ENCODE peak calls at places on chromosome 4, in seven cellular contexts. One of them, this sample, is unnamed.

GRCh38 chr4:2217726-2218125 is 24.2 kb downstream of the HAUS3 start:
- DNase-seq in foreskin fibroblast: peak
- DNase-seq in epithelial cell of esophagus: peak
- DNase-seq in omental fat pad: no peak
- DNase-seq in progenitor cell of endocrine pancreas: no peak
- DNase-seq in neural crest cell: no peak
- DNase-seq in AG10803: peak
- DNase-seq in this sample: no peak

GRCh38 chr4:1416948-1417260 is 10.7 kb upstream of the NKX1-1 start:
- DNase-seq in foreskin fibroblast: no peak
- DNase-seq in epithelial cell of esophagus: no peak
- DNase-seq in omental fat pad: no peak
- DNase-seq in progenitor cell of endocrine pancreas: no peak
- DNase-seq in neural crest cell: no peak
- DNase-seq in AG10803: no peak
- DNase-seq in this sample: no peak

GRCh38 chr4:2862528-2862927 is 18.9 kb downstream of the ADD1 start:
- DNase-seq in foreskin fibroblast: peak
- DNase-seq in epithelial cell of esophagus: peak
- DNase-seq in omental fat pad: no peak
- DNase-seq in progenitor cell of endocrine pancreas: no peak
- DNase-seq in neural crest cell: no peak
- DNase-seq in AG10803: peak
- DNase-seq in this sample: no peak

GRCh38 chr4:157265281-157265680 is 44.8 kb downstream of the GRIA2 start:
- DNase-seq in foreskin fibroblast: peak
- DNase-seq in epithelial cell of esophagus: peak
- DNase-seq in omental fat pad: no peak
- DNase-seq in progenitor cell of endocrine pancreas: no peak
- DNase-seq in neural crest cell: no peak
- DNase-seq in AG10803: no peak
- DNase-seq in this sample: no peak

GRCh38 chr4:138242830-138243149 is 641 bp upstream of the SLC7A11 start:
- DNase-seq in foreskin fibroblast: peak
- DNase-seq in epithelial cell of esophagus: peak
- DNase-seq in omental fat pad: no peak
- DNase-seq in progenitor cell of endocrine pancreas: no peak
- DNase-seq in neural crest cell: no peak
- DNase-seq in AG10803: no peak
- DNase-seq in this sample: no peak

GRCh38 chr4:122480655-122481487 is 24.3 kb upstream of the IL2 start:
- DNase-seq in foreskin fibroblast: no peak
- DNase-seq in epithelial cell of esophagus: no peak
- DNase-seq in omental fat pad: no peak
- DNase-seq in progenitor cell of endocrine pancreas: no peak
- DNase-seq in neural crest cell: no peak
- DNase-seq in AG10803: no peak
- DNase-seq in this sample: no peak

GRCh38 chr4:16598241-16599224 is 299.9 kb downstream of the LDB2 start:
- DNase-seq in foreskin fibroblast: no peak
- DNase-seq in epithelial cell of esophagus: peak
- DNase-seq in omental fat pad: no peak
- DNase-seq in progenitor cell of endocrine pancreas: no peak
- DNase-seq in neural crest cell: no peak
- DNase-seq in AG10803: peak
- DNase-seq in this sample: no peak

GRCh38 chr4:121199742-121200561 is 35.8 kb upstream of the TNIP3 start:
- DNase-seq in foreskin fibroblast: no peak
- DNase-seq in epithelial cell of esophagus: no peak
- DNase-seq in omental fat pad: no peak
- DNase-seq in progenitor cell of endocrine pancreas: no peak
- DNase-seq in neural crest cell: no peak
- DNase-seq in AG10803: no peak
- DNase-seq in this sample: no peak

GRCh38 chr4:74449571-74450297 is 4.8 kb downstream of the AREG start:
- DNase-seq in foreskin fibroblast: peak
- DNase-seq in epithelial cell of esophagus: peak
- DNase-seq in omental fat pad: no peak
- DNase-seq in progenitor cell of endocrine pancreas: no peak
- DNase-seq in neural crest cell: no peak
- DNase-seq in AG10803: no peak
- DNase-seq in this sample: no peak

GRCh38 chr4:1870328-1870577 is 940 bp upstream of the NSD2 start:
- DNase-seq in foreskin fibroblast: peak
- DNase-seq in epithelial cell of esophagus: peak
- DNase-seq in omental fat pad: peak
- DNase-seq in progenitor cell of endocrine pancreas: peak
- DNase-seq in neural crest cell: peak
- DNase-seq in AG10803: peak
- DNase-seq in this sample: no peak

GRCh38 chr4:147732516-147733193 is 767 bp downstream of the ARHGAP10 start:
- DNase-seq in foreskin fibroblast: peak
- DNase-seq in epithelial cell of esophagus: peak
- DNase-seq in omental fat pad: no peak
- DNase-seq in progenitor cell of endocrine pancreas: peak
- DNase-seq in neural crest cell: peak
- DNase-seq in AG10803: peak
- DNase-seq in this sample: peak

GRCh38 chr4:156998500-156999174 is 27.0 kb upstream of the PDGFC start:
- DNase-seq in foreskin fibroblast: no peak
- DNase-seq in epithelial cell of esophagus: peak
- DNase-seq in omental fat pad: no peak
- DNase-seq in progenitor cell of endocrine pancreas: no peak
- DNase-seq in neural crest cell: no peak
- DNase-seq in AG10803: no peak
- DNase-seq in this sample: no peak

GRCh38 chr4:55318135-55318534 is 27.9 kb upstream of the SRD5A3 start:
- DNase-seq in foreskin fibroblast: peak
- DNase-seq in epithelial cell of esophagus: peak
- DNase-seq in omental fat pad: no peak
- DNase-seq in progenitor cell of endocrine pancreas: no peak
- DNase-seq in neural crest cell: no peak
- DNase-seq in AG10803: peak
- DNase-seq in this sample: no peak

GRCh38 chr4:55311792-55312490 is 34.1 kb upstream of the SRD5A3 start:
- DNase-seq in foreskin fibroblast: peak
- DNase-seq in epithelial cell of esophagus: peak
- DNase-seq in omental fat pad: no peak
- DNase-seq in progenitor cell of endocrine pancreas: no peak
- DNase-seq in neural crest cell: no peak
- DNase-seq in AG10803: no peak
- DNase-seq in this sample: no peak

GRCh38 chr4:55308071-55308470 is 38.0 kb upstream of the SRD5A3 start:
- DNase-seq in foreskin fibroblast: no peak
- DNase-seq in epithelial cell of esophagus: peak
- DNase-seq in omental fat pad: no peak
- DNase-seq in progenitor cell of endocrine pancreas: no peak
- DNase-seq in neural crest cell: no peak
- DNase-seq in AG10803: no peak
- DNase-seq in this sample: no peak

GRCh38 chr4:55312491-55313101 is 33.4 kb upstream of the SRD5A3 start:
- DNase-seq in foreskin fibroblast: peak
- DNase-seq in epithelial cell of esophagus: peak
- DNase-seq in omental fat pad: no peak
- DNase-seq in progenitor cell of endocrine pancreas: no peak
- DNase-seq in neural crest cell: peak
- DNase-seq in AG10803: peak
- DNase-seq in this sample: no peak
- TF ChIP-seq CTCF in foreskin fibroblast: peak
- TF ChIP-seq CTCF in epithelial cell of esophagus: peak
- TF ChIP-seq CTCF in omental fat pad: no peak
- TF ChIP-seq CTCF in progenitor cell of endocrine pancreas: peak
- TF ChIP-seq CTCF in neural crest cell: peak
- TF ChIP-seq CTCF in AG10803: peak
- TF ChIP-seq CTCF in this sample: peak

GRCh38 chr4:101201421-101201820 is 145.9 kb downstream of the PPP3CA start:
- DNase-seq in foreskin fibroblast: peak
- DNase-seq in epithelial cell of esophagus: peak
- DNase-seq in omental fat pad: no peak
- DNase-seq in progenitor cell of endocrine pancreas: no peak
- DNase-seq in neural crest cell: no peak
- DNase-seq in AG10803: no peak
- DNase-seq in this sample: no peak

GRCh38 chr4:101200561-101200960 is 146.8 kb downstream of the PPP3CA start:
- DNase-seq in foreskin fibroblast: peak
- DNase-seq in epithelial cell of esophagus: peak
- DNase-seq in omental fat pad: no peak
- DNase-seq in progenitor cell of endocrine pancreas: no peak
- DNase-seq in neural crest cell: no peak
- DNase-seq in AG10803: peak
- DNase-seq in this sample: no peak

GRCh38 chr4:101198741-101199339 is 148.5 kb downstream of the PPP3CA start:
- DNase-seq in foreskin fibroblast: no peak
- DNase-seq in epithelial cell of esophagus: no peak
- DNase-seq in omental fat pad: no peak
- DNase-seq in progenitor cell of endocrine pancreas: no peak
- DNase-seq in neural crest cell: no peak
- DNase-seq in AG10803: no peak
- DNase-seq in this sample: no peak

GRCh38 chr4:101197350-101197749 is 150.0 kb downstream of the PPP3CA start:
- DNase-seq in foreskin fibroblast: no peak
- DNase-seq in epithelial cell of esophagus: no peak
- DNase-seq in omental fat pad: no peak
- DNase-seq in progenitor cell of endocrine pancreas: no peak
- DNase-seq in neural crest cell: no peak
- DNase-seq in AG10803: no peak
- DNase-seq in this sample: no peak

GRCh38 chr4:101199507-101200285 is 147.6 kb downstream of the PPP3CA start:
- DNase-seq in foreskin fibroblast: peak
- DNase-seq in epithelial cell of esophagus: no peak
- DNase-seq in omental fat pad: no peak
- DNase-seq in progenitor cell of endocrine pancreas: no peak
- DNase-seq in neural crest cell: no peak
- DNase-seq in AG10803: peak
- DNase-seq in this sample: no peak
- TF ChIP-seq CTCF in foreskin fibroblast: no peak
- TF ChIP-seq CTCF in epithelial cell of esophagus: no peak
- TF ChIP-seq CTCF in omental fat pad: no peak
- TF ChIP-seq CTCF in progenitor cell of endocrine pancreas: no peak
- TF ChIP-seq CTCF in neural crest cell: no peak
- TF ChIP-seq CTCF in AG10803: no peak
- TF ChIP-seq CTCF in this sample: no peak

GRCh38 chr4:53314257-53314656 is 51.6 kb downstream of the SCFD2 start:
- DNase-seq in foreskin fibroblast: no peak
- DNase-seq in epithelial cell of esophagus: no peak
- DNase-seq in omental fat pad: no peak
- DNase-seq in progenitor cell of endocrine pancreas: no peak
- DNase-seq in neural crest cell: no peak
- DNase-seq in AG10803: no peak
- DNase-seq in this sample: no peak

GRCh38 chr4:53315300-53315699 is 50.6 kb downstream of the SCFD2 start:
- DNase-seq in foreskin fibroblast: no peak
- DNase-seq in epithelial cell of esophagus: no peak
- DNase-seq in omental fat pad: no peak
- DNase-seq in progenitor cell of endocrine pancreas: no peak
- DNase-seq in neural crest cell: no peak
- DNase-seq in AG10803: peak
- DNase-seq in this sample: no peak

GRCh38 chr4:53309321-53310020 is 56.4 kb downstream of the SCFD2 start:
- DNase-seq in foreskin fibroblast: peak
- DNase-seq in epithelial cell of esophagus: no peak
- DNase-seq in omental fat pad: no peak
- DNase-seq in progenitor cell of endocrine pancreas: no peak
- DNase-seq in neural crest cell: no peak
- DNase-seq in AG10803: peak
- DNase-seq in this sample: no peak

GRCh38 chr4:53307819-53308773 is 57.8 kb downstream of the SCFD2 start:
- DNase-seq in foreskin fibroblast: peak
- DNase-seq in epithelial cell of esophagus: no peak
- DNase-seq in omental fat pad: no peak
- DNase-seq in progenitor cell of endocrine pancreas: no peak
- DNase-seq in neural crest cell: no peak
- DNase-seq in AG10803: peak
- DNase-seq in this sample: no peak

DNA sequence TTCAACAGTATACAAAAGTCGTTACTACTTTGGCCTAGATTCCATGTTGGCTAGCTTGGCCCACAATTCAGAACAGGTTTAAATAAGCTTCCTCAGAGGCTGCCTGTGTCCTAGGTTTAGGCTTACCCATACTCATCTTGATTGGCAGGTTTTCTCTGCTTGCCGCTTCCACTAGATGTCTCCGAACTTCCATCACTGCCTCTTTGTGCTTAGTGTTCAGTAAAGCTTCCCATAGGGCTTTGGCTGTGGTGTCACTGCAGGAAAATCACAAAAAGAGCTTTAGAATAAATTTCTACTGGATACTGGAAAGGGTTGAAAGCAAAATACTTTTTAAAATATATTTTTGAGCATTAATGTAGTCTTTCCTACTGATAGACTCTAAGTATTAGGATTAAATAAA is 52.4 kb downstream of the SCFD2 start:
- DNase-seq in foreskin fibroblast: peak
- DNase-seq in epithelial cell of esophagus: peak
- DNase-seq in omental fat pad: no peak
- DNase-seq in progenitor cell of endocrine pancreas: no peak
- DNase-seq in neural crest cell: peak
- DNase-seq in AG10803: peak
- DNase-seq in this sample: no peak
- TF ChIP-seq CTCF in foreskin fibroblast: no peak
- TF ChIP-seq CTCF in epithelial cell of esophagus: peak
- TF ChIP-seq CTCF in omental fat pad: no peak
- TF ChIP-seq CTCF in progenitor cell of endocrine pancreas: no peak
- TF ChIP-seq CTCF in neural crest cell: peak
- TF ChIP-seq CTCF in AG10803: peak
- TF ChIP-seq CTCF in this sample: peak

DNA sequence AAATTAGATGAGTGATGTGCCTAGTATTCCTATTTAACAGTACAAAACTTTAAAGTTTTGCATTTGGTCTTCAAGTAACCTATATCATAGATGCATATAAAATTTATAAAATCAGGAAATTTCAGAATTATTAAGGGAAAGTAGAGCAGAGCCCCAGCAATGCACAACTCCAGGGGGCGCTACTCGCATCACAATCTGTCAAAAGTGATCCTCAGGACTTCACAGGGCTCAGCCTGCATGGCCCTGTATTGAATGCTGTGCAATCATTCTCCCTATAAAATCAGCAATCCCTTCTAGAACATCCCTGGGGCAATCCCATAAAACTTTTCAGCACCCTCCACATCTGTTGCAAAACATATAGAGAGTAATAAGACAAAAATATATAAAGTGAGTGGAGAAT is 12.4 kb upstream of the PPARGC1A start:
- DNase-seq in foreskin fibroblast: no peak
- DNase-seq in epithelial cell of esophagus: no peak
- DNase-seq in omental fat pad: no peak
- DNase-seq in progenitor cell of endocrine pancreas: no peak
- DNase-seq in neural crest cell: no peak
- DNase-seq in AG10803: no peak
- DNase-seq in this sample: no peak
- TF ChIP-seq CTCF in foreskin fibroblast: no peak
- TF ChIP-seq CTCF in epithelial cell of esophagus: no peak
- TF ChIP-seq CTCF in omental fat pad: no peak
- TF ChIP-seq CTCF in progenitor cell of endocrine pancreas: no peak
- TF ChIP-seq CTCF in neural crest cell: peak
- TF ChIP-seq CTCF in AG10803: no peak
- TF ChIP-seq CTCF in this sample: peak

GRCh38 chr4:104015680-104016079 is 295.9 kb upstream of the TACR3 start:
- DNase-seq in foreskin fibroblast: no peak
- DNase-seq in epithelial cell of esophagus: peak
- DNase-seq in omental fat pad: no peak
- DNase-seq in progenitor cell of endocrine pancreas: no peak
- DNase-seq in neural crest cell: no peak
- DNase-seq in AG10803: no peak
- DNase-seq in this sample: no peak
- TF ChIP-seq CTCF in foreskin fibroblast: no peak
- TF ChIP-seq CTCF in epithelial cell of esophagus: peak
- TF ChIP-seq CTCF in omental fat pad: no peak
- TF ChIP-seq CTCF in progenitor cell of endocrine pancreas: peak
- TF ChIP-seq CTCF in neural crest cell: peak
- TF ChIP-seq CTCF in AG10803: no peak
- TF ChIP-seq CTCF in this sample: peak